ENCODE peak calls at places on chromosomes 6 and 20, in nine cellular contexts. U, D, K, G, P, Q, T, C and M are unnamed samples.

GRCh38 chr20:3563548-3564177 is 92.8 kb downstream of the ATRN start:
- DNase-seq in G (no peak), U (no peak), C (peak; percentile 20), P (no peak), K (peak; percentile 15), Q (no peak), T (no peak), D (no peak), M (peak; percentile 33)

GRCh38 chr6:18161437-18161836 is 6.2 kb downstream of the KDM1B start:
- DNase-seq in P (no peak), U (no peak), Q (no peak), G (no peak), C (no peak), T (no peak), K (no peak), D (no peak), M (no peak)

GRCh38 chr6:50091641-50092040 is 41.9 kb upstream of the DEFB112 start:
- DNase-seq in P (no peak), U (no peak), K (no peak), G (no peak), T (no peak), Q (no peak), C (no peak), D (no peak), M (peak; percentile 8)

GRCh38 chr6:18720075-18720474 is 332.9 kb downstream of the RNF144B start:
- DNase-seq in T (no peak), Q (no peak), C (no peak), P (no peak), K (no peak), D (no peak), U (no peak), G (no peak), M (no peak)

GRCh38 chr6:87543836-87544735 is 45.7 kb downstream of the RARS2 start:
- DNase-seq in K (no peak), U (no peak), G (no peak), Q (no peak), P (no peak), C (no peak), T (no peak), D (no peak), M (no peak)

GRCh38 chr20:24892931-24893330 is 56.1 kb upstream of the CST7 start:
- DNase-seq in T (no peak), U (no peak), D (no peak), Q (no peak), P (no peak), K (no peak), C (no peak), G (no peak), M (no peak)

GRCh38 chr20:50366270-50367103 is 143.7 kb upstream of the PTPN1 start:
- DNase-seq in T (peak; percentile 95), K (peak; percentile 71), Q (peak; percentile 81), C (peak; percentile 93), G (peak; percentile 67), D (no peak), U (no peak), P (no peak), M (peak; percentile 53)

GRCh38 chr6:136315594-136315993 is 25.9 kb upstream of the BCLAF1 start:
- DNase-seq in Q (no peak), K (no peak), D (no peak), U (no peak), G (no peak), T (no peak), C (no peak), P (no peak), M (no peak)

GRCh38 chr6:48087448-48087847 is 23.5 kb downstream of the PTCHD4 start:
- DNase-seq in D (no peak), G (no peak), P (no peak), C (no peak), K (no peak), T (no peak), Q (no peak), U (no peak), M (no peak)

GRCh38 chr20:21027569-21027968 is 78.6 kb downstream of the LINC00237 start:
- DNase-seq in Q (no peak), U (no peak), D (no peak), P (no peak), G (no peak), K (no peak), C (no peak), T (no peak), M (no peak)

GRCh38 chr6:41682966-41683459 is 44.7 kb downstream of the MDFI start:
- DNase-seq in D (no peak), Q (no peak), C (no peak), T (no peak), G (no peak), P (no peak), U (no peak), K (no peak), M (no peak)
- H3K27ac ChIP-seq in D (peak overlapping the region; percentile 36), Q (peak overlapping the region; percentile 49), C (no peak overlapping the region), T (peak overlapping the region; percentile 63), G (peak overlapping the region; percentile 53), P (peak overlapping the region; percentile 56), U (peak overlapping the region; percentile 54), K (no peak overlapping the region), M (peak overlapping the region; percentile 56)

DNA sequence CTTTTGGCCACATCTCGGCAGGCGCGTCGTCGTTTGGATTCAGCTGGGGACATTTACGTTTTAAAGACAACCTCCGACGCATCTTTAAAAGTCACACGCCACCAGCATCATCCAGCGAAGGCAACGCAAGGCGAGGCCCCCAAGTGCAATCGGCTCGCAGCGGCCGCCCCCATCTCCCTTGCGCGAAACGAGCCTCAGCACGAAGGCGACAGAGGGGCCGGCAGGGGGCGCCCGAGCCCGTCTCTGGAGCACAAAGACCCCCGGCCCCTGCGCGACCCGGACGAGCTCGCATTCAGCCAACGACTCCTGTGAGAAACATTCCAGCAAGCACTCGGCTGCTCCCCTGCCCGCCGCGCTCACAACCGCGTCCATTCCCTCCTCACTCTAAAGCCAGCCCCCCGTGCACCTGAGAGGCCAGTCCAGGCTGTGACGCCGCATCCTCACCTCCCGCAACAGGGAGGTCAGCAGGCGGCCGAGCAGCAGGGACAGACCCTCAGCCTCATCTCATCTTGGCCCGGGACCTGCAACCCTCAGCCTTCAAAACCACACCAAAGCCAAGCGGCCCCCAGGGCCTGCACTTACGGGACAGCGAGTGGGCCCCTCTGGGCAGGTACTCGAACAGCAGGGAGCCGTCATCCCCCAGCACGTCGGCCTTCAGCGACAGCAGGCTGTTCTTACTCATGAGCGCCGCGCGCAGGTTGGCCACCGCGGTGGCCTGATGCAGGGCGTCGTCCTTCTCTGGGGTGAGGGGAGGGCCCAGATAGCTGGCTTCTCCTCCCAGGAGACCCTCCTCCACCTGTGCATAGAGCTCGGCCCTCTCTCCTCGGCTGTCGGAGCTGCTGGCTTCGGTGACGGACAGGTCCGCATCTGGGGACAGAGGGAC is 35.8 kb downstream of the SLC2A4RG start:
- DNase-seq in C (no peak), P (no peak), U (peak; percentile 81), D (peak; percentile 73), Q (no peak), G (no peak), T (no peak), K (no peak), M (no peak)
- TF ChIP-seq CTCF in C (peak; percentile 58), P (peak; percentile 70), U (peak; percentile 80), D (peak; percentile 62), Q (peak; percentile 32), G (peak; percentile 27), T (peak; percentile 55), K (peak; percentile 67), M (peak; percentile 81)

GRCh38 chr6:30206799-30207618 is 6.2 kb downstream of the TRIM26 start:
- DNase-seq in P (no peak), G (no peak), K (no peak), Q (peak; percentile 50), D (no peak), U (no peak), C (peak; percentile 60), T (peak; percentile 34), M (peak; percentile 38)
- H3K27ac ChIP-seq in P (peak overlapping the region; percentile 77), G (peak overlapping the region; percentile 89), K (no peak overlapping the region), Q (peak overlapping the region; percentile 75), D (peak overlapping the region; percentile 60), U (no peak overlapping the region), C (peak overlapping the region; percentile 35), T (peak overlapping the region; percentile 62), M (peak overlapping the region; percentile 96)

GRCh38 chr6:5998741-5999687 is 7.7 kb downstream of the NRN1 start:
- DNase-seq in D (peak; percentile 63), C (peak; percentile 26), Q (no peak), P (no peak), T (no peak), U (no peak), G (no peak), K (no peak), M (no peak)
- TF ChIP-seq CTCF in D (peak; percentile 6), C (no peak), Q (no peak), P (no peak), T (no peak), U (no peak), G (no peak), K (no peak), M (no peak)

DNA sequence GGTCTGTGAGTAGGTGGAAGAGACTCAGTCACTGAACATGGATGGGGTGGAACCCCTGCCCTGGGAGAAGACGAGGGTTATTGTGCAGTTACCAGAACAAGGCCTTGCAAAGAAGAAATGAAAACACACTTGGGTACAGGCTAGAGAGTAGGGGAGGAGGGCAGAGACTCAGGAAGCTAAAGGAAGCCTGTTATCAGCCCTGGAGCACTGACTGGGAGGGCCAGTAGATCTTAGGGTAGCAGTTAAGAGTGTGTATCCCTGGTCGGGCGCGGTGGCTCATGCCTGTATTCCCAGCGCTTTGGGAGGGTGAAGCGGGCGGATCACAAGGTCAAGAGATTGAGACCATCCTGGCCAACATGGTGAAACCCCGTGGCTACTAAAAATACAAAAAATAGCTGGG is 74.4 kb downstream of the SASH1 start:
- DNase-seq in Q (no peak), K (no peak), U (no peak), C (no peak), G (no peak), T (no peak), D (no peak), P (no peak), M (no peak)
- H3K27ac ChIP-seq in Q (peak overlapping the region; percentile 17), K (no peak overlapping the region), U (no peak overlapping the region), C (no peak overlapping the region), G (no peak overlapping the region), T (no peak overlapping the region), D (no peak overlapping the region), P (no peak overlapping the region), M (no peak overlapping the region)

GRCh38 chr6:154277578-154278128 is 79.0 kb downstream of the IPCEF1 start:
- DNase-seq in P (no peak), Q (no peak), T (no peak), D (no peak), C (no peak), K (no peak), U (no peak), G (no peak), M (no peak)
- TF ChIP-seq CTCF in P (no peak), Q (no peak), T (no peak), D (no peak), C (no peak), K (peak; percentile 11), U (peak; percentile 4), G (no peak), M (no peak)

DNA sequence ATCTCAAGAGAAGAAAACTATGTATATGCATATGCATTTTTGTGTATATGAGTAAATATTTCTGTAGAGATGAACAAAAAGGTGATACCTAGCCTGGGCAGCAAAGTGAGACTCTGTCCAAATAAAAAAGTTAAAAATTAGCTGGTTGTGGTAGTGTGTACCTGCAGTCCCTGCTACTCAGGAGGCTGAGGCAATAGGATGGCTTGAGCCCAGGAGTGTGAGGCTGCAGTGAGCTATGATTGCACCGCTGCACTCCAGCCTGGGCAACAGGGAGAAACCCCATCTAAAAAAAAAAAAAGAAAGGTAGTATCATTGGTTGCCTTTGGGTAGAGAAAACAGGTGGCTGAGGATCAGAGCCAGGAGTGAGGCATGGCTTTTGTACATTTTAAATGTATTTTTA is 50.9 kb downstream of the KLHL31 start:
- DNase-seq in K (peak; percentile 31), U (no peak), G (no peak), D (no peak), T (no peak), C (no peak), Q (peak; percentile 23), P (no peak), M (no peak)
- H3K27ac ChIP-seq in K (peak overlapping the region; percentile 100), U (no peak overlapping the region), G (no peak overlapping the region), D (no peak overlapping the region), T (peak overlapping the region; percentile 70), C (no peak overlapping the region), Q (no peak overlapping the region), P (no peak overlapping the region), M (peak overlapping the region; percentile 63)